ENCODE peak calls at places on chromosome 17, in ten cellular contexts. W, V, J, O, K, T, G, Q, I and B are unnamed samples.
A peak's percentile ranks its signal among the peaks of the same experiment; 100 is the strongest.

GRCh38 chr17:14792751-14793150 is 472.4 kb downstream of the PMP22 start:
- DNase-seq in W (no peak), V (no peak), J (no peak), O (peak; percentile 14), K (no peak), T (no peak), G (no peak), Q (no peak), I (no peak), B (peak; percentile 64)

GRCh38 chr17:81419333-81419885 is 24.2 kb downstream of the BAHCC1 start:
- DNase-seq in W (peak; percentile 78), V (no peak), J (no peak), O (peak; percentile 79), K (no peak), T (peak; percentile 65), G (no peak), Q (peak; percentile 91), I (no peak), B (peak; percentile 83)

GRCh38 chr17:43659823-43660222 is 1.9 kb downstream of the MEOX1 start:
- DNase-seq in W (no peak), V (no peak), J (no peak), O (no peak), K (no peak), T (no peak), G (no peak), Q (no peak), I (no peak), B (no peak)

GRCh38 chr17:7196651-7197050 is 17.5 kb upstream of the ASGR1 start:
- DNase-seq in W (no peak), V (no peak), J (no peak), O (no peak), K (no peak), T (no peak), G (no peak), Q (no peak), I (no peak), B (no peak)

GRCh38 chr17:41617698-41618097 is 5.1 kb upstream of the KRT16 start:
- DNase-seq in W (no peak), V (no peak), J (no peak), O (no peak), K (no peak), T (no peak), G (no peak), Q (no peak), I (no peak), B (no peak)

GRCh38 chr17:17506181-17506741 is 10.1 kb upstream of the RASD1 start:
- DNase-seq in W (no peak), V (no peak), J (no peak), O (no peak), K (no peak), T (no peak), G (no peak), Q (no peak), I (no peak), B (no peak)

GRCh38 chr17:27751622-27752490 is 48.5 kb downstream of the NOS2 start:
- DNase-seq in W (no peak), V (no peak), J (no peak), O (no peak), K (no peak), T (no peak), G (no peak), Q (no peak), I (no peak), B (no peak)

GRCh38 chr17:63290784-63291183 is 155.3 kb downstream of the CYB561 start:
- DNase-seq in W (no peak), V (no peak), J (no peak), O (peak; percentile 45), K (no peak), T (no peak), G (no peak), Q (peak; percentile 44), I (no peak), B (no peak)

GRCh38 chr17:57295526-57296023 is 39.3 kb downstream of the MSI2 start:
- DNase-seq in W (peak; percentile 18), V (no peak), J (no peak), O (peak; percentile 57), K (no peak), T (peak; percentile 54), G (no peak), Q (peak; percentile 71), I (no peak), B (peak; percentile 43)

GRCh38 chr17:50050431-50051032 is 5.4 kb upstream of the ITGA3 start:
- DNase-seq in W (no peak), V (no peak), J (no peak), O (no peak), K (no peak), T (no peak), G (no peak), Q (no peak), I (no peak), B (no peak)

GRCh38 chr17:73720187-73720834 is 76.1 kb upstream of the SDK2 start:
- DNase-seq in W (no peak), V (no peak), J (no peak), O (no peak), K (no peak), T (no peak), G (no peak), Q (no peak), I (no peak), B (no peak)

GRCh38 chr17:77815127-77815905 is 143.2 kb upstream of the TNRC6C start:
- DNase-seq in W (no peak), V (no peak), J (no peak), O (no peak), K (no peak), T (no peak), G (no peak), Q (no peak), I (no peak), B (no peak)

GRCh38 chr17:1431631-1432104 is 24.4 kb downstream of the CRK start:
- DNase-seq in W (no peak), V (no peak), J (no peak), O (no peak), K (no peak), T (no peak), G (no peak), Q (no peak), I (no peak), B (no peak)

GRCh38 chr17:42121066-42121769 is at the start of gene KAT2A:
- DNase-seq in W (peak; percentile 95), V (peak; percentile 77), J (peak; percentile 72), O (peak; percentile 64), K (peak; percentile 67), T (no peak), G (peak; percentile 57), Q (peak; percentile 90), I (peak; percentile 65), B (peak; percentile 78)

GRCh38 chr17:18968945-18969887 is 17.3 kb downstream of the SLC5A10 start:
- DNase-seq in W (peak; percentile 56), V (no peak), J (no peak), O (no peak), K (no peak), T (no peak), G (no peak), Q (peak; percentile 44), I (peak; percentile 17), B (peak; percentile 24)

GRCh38 chr17:2190014-2190413 is 113.6 kb downstream of the SMG6 start:
- DNase-seq in W (peak; percentile 54), V (no peak), J (no peak), O (no peak), K (no peak), T (no peak), G (no peak), Q (peak; percentile 39), I (no peak), B (peak; percentile 20)

GRCh38 chr17:32335647-32336046 is 6.3 kb downstream of the C17orf75 start:
- DNase-seq in W (peak; percentile 89), V (no peak), J (no peak), O (no peak), K (no peak), T (peak; percentile 51), G (no peak), Q (peak; percentile 90), I (no peak), B (peak; percentile 61)

GRCh38 chr17:77247048-77247541 is 106.3 kb downstream of the SEC14L1 start:
- DNase-seq in W (peak; percentile 89), V (peak; percentile 94), J (peak; percentile 82), O (peak; percentile 58), K (peak; percentile 80), T (no peak), G (peak; percentile 88), Q (peak; percentile 83), I (peak; percentile 82), B (peak; percentile 41)

GRCh38 chr17:74241434-74241833 is 28.1 kb downstream of the TTYH2 start:
- DNase-seq in W (no peak), V (no peak), J (no peak), O (no peak), K (no peak), T (no peak), G (no peak), Q (no peak), I (no peak), B (no peak)

GRCh38 chr17:35947156-35947585 is 3.7 kb upstream of the LYZL6 start:
- DNase-seq in W (peak; percentile 53), V (peak; percentile 68), J (peak; percentile 7), O (peak; percentile 30), K (peak; percentile 18), T (no peak), G (no peak), Q (peak; percentile 65), I (peak; percentile 78), B (peak; percentile 18)

GRCh38 chr17:31467502-31468256 is 76.2 kb downstream of the RAB11FIP4 start:
- DNase-seq in W (no peak), V (no peak), J (no peak), O (no peak), K (no peak), T (no peak), G (no peak), Q (no peak), I (no peak), B (no peak)